ENCODE peak calls at places on chromosomes 16 and 17, in five cellular contexts. O is H1, C is mesenchymal stem cell, E is neuronal stem cell, L is H9. Y is an unnamed sample.

GRCh38 chr17:40097931-40098845 is 2.2 kb downstream of the NR1D1 start:
- DNase-seq in O (no peak), C (peak; percentile 43), E (no peak), L (no peak), Y (no peak)

GRCh38 chr17:16941643-16942042 is 30.3 kb downstream of the TNFRSF13B start:
- DNase-seq in O (no peak), C (no peak), E (no peak), L (no peak), Y (no peak)

GRCh38 chr16:86665319-86665675 is 86.9 kb downstream of the FOXL1 start:
- DNase-seq in O (no peak), C (peak; percentile 66), E (no peak), L (no peak), Y (no peak)

GRCh38 chr17:32302860-32303649 is 37.4 kb downstream of the RHBDL3 start:
- DNase-seq in O (no peak), C (no peak), E (no peak), L (peak; percentile 92), Y (no peak)

GRCh38 chr17:78224226-78225087 is 7.0 kb upstream of the TMEM235 start:
- DNase-seq in O (no peak), C (no peak), E (no peak), L (no peak), Y (no peak)

GRCh38 chr16:1486551-1487390 is 2.0 kb downstream of the PTX4 start:
- DNase-seq in O (no peak), C (no peak), E (no peak), L (no peak), Y (no peak)

GRCh38 chr16:20865420-20866126 is 34.6 kb downstream of the DCUN1D3 start:
- DNase-seq in O (no peak), C (peak; percentile 52), E (no peak), L (no peak), Y (no peak)

GRCh38 chr16:50972899-50973298 is 178.2 kb downstream of the SALL1 start:
- DNase-seq in O (no peak), C (no peak), E (no peak), L (no peak), Y (no peak)

GRCh38 chr16:50697881-50698767 is 4.7 kb downstream of the NOD2 start:
- DNase-seq in O (no peak), C (peak; percentile 61), E (no peak), L (no peak), Y (no peak)

GRCh38 chr17:199195-199604 is 17.8 kb upstream of the DOC2B start:
- DNase-seq in O (no peak), C (peak; percentile 16), E (no peak), L (no peak), Y (no peak)

GRCh38 chr16:9091867-9092281 is 430 bp downstream of the HAPSTR1 start:
- DNase-seq in O (no peak), C (peak; percentile 33), E (peak; percentile 21), L (no peak), Y (peak; percentile 51)

GRCh38 chr16:56269824-56270684 is 78.8 kb downstream of the GNAO1 start:
- DNase-seq in O (peak; percentile 29), C (peak; percentile 76), E (no peak), L (peak; percentile 69), Y (no peak)

GRCh38 chr17:42704495-42705494 is 22.5 kb downstream of the CNTNAP1 start:
- DNase-seq in O (no peak), C (no peak), E (no peak), L (no peak), Y (no peak)

GRCh38 chr17:42700890-42701289 is 18.6 kb downstream of the CNTNAP1 start:
- DNase-seq in O (no peak), C (no peak), E (no peak), L (no peak), Y (no peak)

GRCh38 chr17:42698736-42699414 is 16.5 kb downstream of the CNTNAP1 start:
- DNase-seq in O (no peak), C (peak; percentile 32), E (no peak), L (no peak), Y (no peak)

GRCh38 chr17:42699415-42699740 is 17.0 kb downstream of the CNTNAP1 start:
- DNase-seq in O (no peak), C (no peak), E (no peak), L (no peak), Y (no peak)

GRCh38 chr17:42702446-42702845 is 20.1 kb downstream of the CNTNAP1 start:
- DNase-seq in O (no peak), C (no peak), E (no peak), L (no peak), Y (no peak)
- H2BK12ac ChIP-seq in O (no peak overlapping the region), C (no peak overlapping the region), E (no peak overlapping the region), L (no peak overlapping the region), Y (no peak overlapping the region)

GRCh38 chr17:57948555-57949420 is 6.4 kb downstream of the CUEDC1 start:
- DNase-seq in O (no peak), C (peak; percentile 98), E (no peak), L (no peak), Y (peak; percentile 85)
- H3K14ac ChIP-seq in O (no peak overlapping the region), C (no peak overlapping the region), E (no peak overlapping the region), L (no peak overlapping the region), Y (peak overlapping the region; percentile 25)

DNA sequence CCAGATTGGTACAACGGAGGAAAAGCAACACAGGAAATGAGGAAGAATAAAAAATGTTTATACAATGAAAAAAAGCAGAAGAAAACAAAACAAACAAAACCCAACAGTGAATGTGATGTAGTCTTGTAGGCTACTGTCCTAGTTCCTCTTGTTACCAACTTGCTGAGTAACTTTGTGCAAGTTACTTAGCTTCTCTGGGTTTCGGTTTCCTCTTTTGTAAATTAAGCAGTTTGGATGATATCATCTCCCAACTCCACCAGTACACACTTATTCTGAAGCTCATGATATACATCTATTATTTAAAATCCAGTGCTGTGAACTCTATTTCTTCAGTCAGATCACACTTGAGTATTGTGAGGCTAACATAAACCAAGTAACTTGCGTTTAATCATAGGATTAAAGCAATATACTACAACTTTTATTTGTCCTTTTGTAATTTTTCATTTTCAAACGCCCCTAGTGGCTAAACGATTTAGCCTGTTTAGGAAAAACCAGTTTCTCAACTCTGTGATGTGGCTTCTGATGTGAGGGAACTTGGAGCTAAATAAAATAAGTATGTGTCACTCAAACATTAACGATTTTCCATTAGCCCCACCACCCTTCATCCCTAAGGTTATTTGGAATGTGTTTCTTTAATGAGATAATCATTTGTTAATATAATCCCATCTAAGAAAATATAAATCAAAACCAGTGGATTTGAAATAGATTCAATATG is 1.4 kb upstream of the UNK start:
- DNase-seq in O (no peak), C (peak; percentile 79), E (no peak), L (no peak), Y (peak; percentile 52)
- H2AFZ ChIP-seq in O (peak overlapping the region; percentile 37), C (no peak overlapping the region), E (peak overlapping the region; percentile 62), L (no peak overlapping the region), Y (no peak overlapping the region)

GRCh38 chr17:57739402-57740224 is 5.5 kb downstream of the CCDC182 start:
- DNase-seq in O (no peak), C (peak; percentile 24), E (no peak), L (peak; percentile 60), Y (peak; percentile 22)
- H2BK12ac ChIP-seq in O (no peak overlapping the region), C (no peak overlapping the region), E (no peak overlapping the region), L (no peak overlapping the region), Y (peak overlapping the region; percentile 23)

GRCh38 chr16:89146211-89147005 is 25.1 kb upstream of the CDH15 start:
- DNase-seq in O (no peak), C (no peak), E (no peak), L (no peak), Y (no peak)
- H3K14ac ChIP-seq in O (no peak overlapping the region), C (no peak overlapping the region), E (no peak overlapping the region), L (no peak overlapping the region), Y (no peak overlapping the region)

DNA sequence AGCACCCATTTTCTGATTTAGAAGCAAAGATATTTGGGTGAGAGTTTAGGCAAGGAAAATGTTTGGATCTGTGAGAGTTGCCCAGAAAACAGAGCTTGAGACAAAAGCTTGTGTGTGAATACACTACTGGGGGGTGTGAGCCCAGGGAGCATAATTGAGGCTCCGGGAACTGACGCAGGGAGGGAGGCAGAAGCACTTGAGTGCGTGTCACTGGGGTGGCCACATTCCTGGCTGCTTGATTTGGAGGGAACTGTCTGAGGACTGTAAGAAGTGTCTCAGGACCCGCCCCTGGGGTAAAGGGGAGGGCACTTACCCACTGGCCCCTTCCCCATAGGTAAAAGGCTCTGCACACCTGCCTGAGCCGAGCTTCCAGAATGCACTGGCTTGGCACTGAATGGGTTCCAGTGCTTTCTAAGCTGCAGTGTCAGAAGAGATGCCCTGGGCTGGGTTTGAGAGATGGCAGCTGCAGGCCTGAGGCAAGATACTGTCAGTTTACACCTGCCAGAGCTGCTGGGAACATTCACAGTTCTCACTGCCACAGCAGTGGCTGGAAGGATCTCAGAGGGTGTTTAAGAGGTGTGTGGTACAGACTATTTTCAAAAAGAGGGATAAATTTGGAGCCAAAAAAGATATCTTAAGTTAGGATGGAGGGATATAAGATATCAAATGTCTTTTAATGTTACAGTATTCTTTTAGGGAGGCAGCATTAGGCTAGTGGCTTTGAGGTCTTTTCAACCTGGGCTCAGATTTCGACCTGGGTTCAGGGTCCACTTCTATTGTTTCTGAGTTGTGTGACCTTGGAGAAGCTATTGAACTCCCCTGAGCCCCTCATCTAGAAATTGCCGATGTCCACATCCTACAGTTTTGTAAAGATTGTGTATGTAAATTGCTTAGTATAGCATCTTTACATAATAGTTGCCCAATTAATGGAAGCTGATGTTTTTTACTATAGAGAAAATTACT is 6.9 kb upstream of the TEX2 start:
- DNase-seq in O (no peak), C (no peak), E (no peak), L (no peak), Y (no peak)
- H2AFZ ChIP-seq in O (no peak overlapping the region), C (no peak overlapping the region), E (no peak overlapping the region), L (no peak overlapping the region), Y (no peak overlapping the region)

GRCh38 chr17:49920370-49920769 is 48.6 kb upstream of the DLX4 start:
- DNase-seq in O (no peak), C (no peak), E (no peak), L (no peak), Y (no peak)
- H2BK12ac ChIP-seq in O (no peak overlapping the region), C (no peak overlapping the region), E (no peak overlapping the region), L (no peak overlapping the region), Y (no peak overlapping the region)

GRCh38 chr16:17160285-17160854 is 310.4 kb downstream of the XYLT1 start:
- DNase-seq in O (no peak), C (no peak), E (peak; percentile 66), L (no peak), Y (no peak)
- H3K14ac ChIP-seq in O (no peak overlapping the region), C (no peak overlapping the region), E (no peak overlapping the region), L (no peak overlapping the region), Y (no peak overlapping the region)